ENCODE peak calls at places on chromosomes 6 and 20, in eight cellular contexts. N is upper lobe of left lung, S is Peyer's patch, K is HCT116, U is body of pancreas, V is astrocyte, E is suprapubic skin, F is stomach. Y is an unnamed sample. For H3K4me1, the result is how much of the 10 kb centered on the place peaks cover.

GRCh38 chr6:156167289-156168076 is 609.7 kb upstream of the ARID1B start:
- DNase-seq in N (no peak), S (no peak), K (no peak), U (no peak), V (no peak), E (no peak), F (no peak), Y (no peak)

GRCh38 chr20:3802524-3803239 is 6.6 kb downstream of the CDC25B start:
- DNase-seq in N (peak), S (no peak), K (no peak), U (no peak), V (no peak), E (no peak), F (no peak), Y (no peak)

GRCh38 chr20:25178563-25179438 is 16.7 kb upstream of the ENTPD6 start:
- DNase-seq in N (no peak), S (no peak), K (peak), U (peak), V (peak), E (no peak), F (peak), Y (no peak)

GRCh38 chr6:5190467-5190866 is 70.3 kb downstream of the LYRM4 start:
- DNase-seq in N (no peak), S (no peak), K (no peak), U (no peak), V (peak), E (no peak), F (no peak), Y (no peak)

GRCh38 chr6:76682842-76683241 is 610.4 kb upstream of the IMPG1 start:
- DNase-seq in N (no peak), S (no peak), K (peak), U (no peak), V (no peak), E (no peak), F (no peak), Y (no peak)

GRCh38 chr6:119241124-119241491 is 108.5 kb downstream of the MAN1A1 start:
- DNase-seq in N (no peak), S (no peak), K (no peak), U (no peak), V (peak), E (no peak), F (no peak), Y (peak)

GRCh38 chr6:130355572-130355971 is 10.2 kb upstream of the TMEM200A start:
- DNase-seq in N (no peak), S (no peak), K (no peak), U (no peak), V (no peak), E (no peak), F (no peak), Y (no peak)

GRCh38 chr6:157099912-157100593 is 223.3 kb downstream of the TMEM242 start:
- DNase-seq in N (no peak), S (no peak), K (no peak), U (no peak), V (no peak), E (no peak), F (no peak), Y (no peak)

GRCh38 chr6:4567141-4567540 is 209.1 kb upstream of the CDYL start:
- DNase-seq in N (no peak), S (no peak), K (no peak), U (no peak), V (peak), E (no peak), F (no peak), Y (no peak)

GRCh38 chr6:56668158-56668557 is 25.5 kb upstream of the DST start:
- DNase-seq in N (no peak), S (no peak), K (no peak), U (no peak), V (no peak), E (no peak), F (no peak), Y (no peak)

GRCh38 chr6:146595981-146596731 is 2.6 kb upstream of the ADGB start:
- DNase-seq in N (no peak), S (no peak), K (no peak), U (no peak), V (peak), E (no peak), F (no peak), Y (no peak)

GRCh38 chr6:143215363-143215762 is 154.7 kb downstream of the AIG1 start:
- DNase-seq in N (no peak), S (no peak), K (no peak), U (no peak), V (no peak), E (no peak), F (no peak), Y (no peak)

GRCh38 chr20:64121586-64121985 is 14.2 kb upstream of the NPBWR2 start:
- DNase-seq in N (peak), S (no peak), K (no peak), U (peak), V (no peak), E (peak), F (no peak), Y (peak)

GRCh38 chr6:157268396-157268795 is 54.9 kb downstream of the TMEM242 start:
- DNase-seq in N (no peak), S (peak), K (no peak), U (no peak), V (no peak), E (peak), F (no peak), Y (no peak)

GRCh38 chr20:47741669-47742345 is 43.5 kb downstream of the SULF2 start:
- DNase-seq in N (no peak), S (no peak), K (no peak), U (no peak), V (no peak), E (no peak), F (no peak), Y (no peak)

GRCh38 chr6:54778731-54779130 is 67.8 kb upstream of the FAM83B start:
- DNase-seq in N (no peak), S (no peak), K (no peak), U (no peak), V (no peak), E (no peak), F (no peak), Y (no peak)

GRCh38 chr20:58714340-58714922 is 21.8 kb downstream of the NPEPL1 start:
- DNase-seq in N (no peak), S (peak), K (no peak), U (no peak), V (no peak), E (no peak), F (no peak), Y (peak)

GRCh38 chr20:31841928-31842327 is 3.5 kb downstream of the FOXS1 start:
- DNase-seq in N (no peak), S (no peak), K (no peak), U (peak), V (peak), E (no peak), F (no peak), Y (peak)

GRCh38 chr20:31843881-31844280 is 1.5 kb downstream of the FOXS1 start:
- DNase-seq in N (no peak), S (no peak), K (no peak), U (no peak), V (no peak), E (no peak), F (no peak), Y (no peak)

GRCh38 chr20:31843288-31843687 is 2.1 kb downstream of the FOXS1 start:
- DNase-seq in N (no peak), S (no peak), K (no peak), U (no peak), V (no peak), E (no peak), F (no peak), Y (no peak)

GRCh38 chr20:31840906-31841816 is 4.2 kb downstream of the FOXS1 start:
- DNase-seq in N (no peak), S (no peak), K (no peak), U (no peak), V (no peak), E (no peak), F (no peak), Y (no peak)

DNA sequence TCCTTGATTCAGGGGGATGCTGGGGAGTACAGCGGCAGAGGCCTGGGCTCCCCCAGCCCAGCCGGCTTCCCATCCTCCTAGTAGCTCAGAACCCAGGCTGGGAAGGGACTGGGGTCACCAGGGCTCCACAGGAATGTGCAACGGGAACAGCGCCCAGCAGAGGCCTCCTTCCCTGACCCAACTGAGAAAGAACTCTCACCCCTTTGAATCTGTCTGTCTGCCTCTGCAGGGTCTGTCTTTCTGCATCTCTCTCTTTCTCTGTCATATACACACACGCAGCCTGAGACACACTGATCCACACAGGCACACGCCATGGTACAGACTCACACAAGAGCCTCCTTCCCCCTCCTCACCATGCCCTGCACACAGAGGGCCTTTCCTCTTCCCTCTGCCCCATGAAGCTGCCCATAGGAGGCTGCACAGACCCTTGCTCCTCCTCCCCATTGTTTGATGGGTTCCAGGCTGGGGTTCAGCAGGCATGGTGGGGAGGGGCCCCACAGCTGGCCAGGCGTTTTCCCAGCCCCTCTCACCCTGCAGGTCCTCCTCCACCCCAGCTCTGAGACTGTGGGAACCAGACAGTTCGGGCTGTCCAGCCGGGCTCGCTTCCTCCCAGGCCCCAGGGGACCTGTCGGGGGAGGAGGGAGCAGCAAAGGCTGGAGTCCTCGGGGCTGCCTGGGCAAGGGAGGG is 2.8 kb downstream of the FOXS1 start:
- DNase-seq in N (peak), S (no peak), K (no peak), U (no peak), V (peak), E (no peak), F (no peak), Y (peak)
- H3K4me1 ChIP-seq in N (under half), S (under half), K (under half), U (under half), V (half or more), E (under half), F (under half), Y (under half)

GRCh38 chr6:137802408-137803182 is 64.5 kb upstream of the TNFAIP3 start:
- DNase-seq in N (no peak), S (no peak), K (no peak), U (no peak), V (no peak), E (no peak), F (no peak), Y (no peak)

GRCh38 chr6:137805622-137806021 is 61.4 kb upstream of the TNFAIP3 start:
- DNase-seq in N (no peak), S (no peak), K (no peak), U (peak), V (no peak), E (no peak), F (no peak), Y (no peak)

GRCh38 chr6:137806914-137807682 is 60.0 kb upstream of the TNFAIP3 start:
- DNase-seq in N (no peak), S (no peak), K (no peak), U (no peak), V (no peak), E (no peak), F (no peak), Y (no peak)

GRCh38 chr6:137801352-137802088 is 65.5 kb upstream of the TNFAIP3 start:
- DNase-seq in N (no peak), S (peak), K (no peak), U (no peak), V (no peak), E (no peak), F (no peak), Y (no peak)

GRCh38 chr6:137804647-137805046 is 62.4 kb upstream of the TNFAIP3 start:
- DNase-seq in N (no peak), S (no peak), K (no peak), U (no peak), V (peak), E (no peak), F (no peak), Y (no peak)
- H3K27ac ChIP-seq in N (peak), S (peak), K (no peak), U (no peak), V (no peak), E (peak), F (peak), Y (peak)

GRCh38 chr20:39871013-39871412 is 818.0 kb downstream of the MAFB start:
- DNase-seq in N (no peak), S (no peak), K (no peak), U (no peak), V (no peak), E (no peak), F (no peak), Y (no peak)

GRCh38 chr20:39875493-39876110 is 813.4 kb downstream of the MAFB start:
- DNase-seq in N (no peak), S (no peak), K (no peak), U (no peak), V (no peak), E (no peak), F (no peak), Y (no peak)

GRCh38 chr20:39876974-39877615 is 811.9 kb downstream of the MAFB start:
- DNase-seq in N (peak), S (no peak), K (no peak), U (peak), V (peak), E (no peak), F (no peak), Y (no peak)

GRCh38 chr20:39873286-39873685 is 815.8 kb downstream of the MAFB start:
- DNase-seq in N (no peak), S (no peak), K (no peak), U (no peak), V (no peak), E (no peak), F (no peak), Y (no peak)

GRCh38 chr20:39874049-39874893 is 814.8 kb downstream of the MAFB start:
- DNase-seq in N (no peak), S (peak), K (peak), U (peak), V (peak), E (peak), F (peak), Y (peak)
- TF ChIP-seq CTCF in N (peak), S (peak), K (peak), U (peak), V (peak), E (peak), F (no peak), Y (peak)

GRCh38 chr6:89369009-89369408 is 16.5 kb upstream of the UBE2J1 start:
- DNase-seq in N (no peak), S (no peak), K (no peak), U (peak), V (peak), E (no peak), F (peak), Y (peak)
- H3K4me1 ChIP-seq in N (under half), S (under half), K (under half), U (under half), V (under half), E (under half), F (under half), Y (under half)

GRCh38 chr6:133891814-133892443 is 3.0 kb downstream of the TCF21 start:
- DNase-seq in N (peak), S (no peak), K (no peak), U (no peak), V (no peak), E (no peak), F (no peak), Y (no peak)

GRCh38 chr6:133890941-133891813 is 2.3 kb downstream of the TCF21 start:
- DNase-seq in N (peak), S (peak), K (no peak), U (peak), V (no peak), E (no peak), F (peak), Y (peak)

GRCh38 chr6:133889557-133890301 is 816 bp downstream of the TCF21 start:
- DNase-seq in N (peak), S (peak), K (no peak), U (no peak), V (no peak), E (no peak), F (no peak), Y (peak)

GRCh38 chr6:133887478-133887877 is 1.4 kb upstream of the TCF21 start:
- DNase-seq in N (no peak), S (no peak), K (no peak), U (no peak), V (no peak), E (no peak), F (no peak), Y (no peak)

DNA sequence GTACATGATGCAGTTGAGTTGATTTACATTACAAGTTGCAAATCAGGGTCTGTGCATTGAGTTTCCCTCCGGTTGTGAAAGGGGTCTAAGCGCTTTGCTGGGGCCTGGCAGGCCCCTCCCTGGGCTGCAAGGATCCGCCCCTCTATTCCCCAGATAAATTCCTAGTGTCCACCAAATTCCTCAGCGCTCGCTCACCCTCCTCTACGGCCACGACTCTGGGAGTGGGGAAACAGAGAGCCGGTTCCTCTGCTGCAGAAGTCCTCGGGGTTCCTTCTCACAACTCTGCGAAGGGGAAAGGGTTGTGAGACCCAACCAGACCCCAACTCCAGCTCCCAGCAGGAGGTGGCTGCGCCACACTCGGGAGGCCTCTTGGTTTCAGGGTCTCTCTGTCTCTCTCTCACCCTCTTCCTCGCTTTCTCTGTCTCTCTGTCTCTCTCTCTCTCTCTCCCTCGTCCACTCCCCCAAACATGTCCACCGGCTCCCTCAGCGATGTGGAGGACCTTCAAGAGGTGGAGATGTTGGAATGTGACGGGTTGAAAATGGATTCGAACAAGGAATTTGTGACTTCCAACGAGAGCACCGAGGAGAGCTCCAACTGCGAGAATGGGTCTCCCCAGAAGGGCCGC is at the start of gene TCF21:
- DNase-seq in N (no peak), S (peak), K (no peak), U (peak), V (peak), E (no peak), F (peak), Y (peak)
- H3K27ac ChIP-seq in N (peak), S (peak), K (peak), U (peak), V (no peak), E (no peak), F (peak), Y (peak)

DNA sequence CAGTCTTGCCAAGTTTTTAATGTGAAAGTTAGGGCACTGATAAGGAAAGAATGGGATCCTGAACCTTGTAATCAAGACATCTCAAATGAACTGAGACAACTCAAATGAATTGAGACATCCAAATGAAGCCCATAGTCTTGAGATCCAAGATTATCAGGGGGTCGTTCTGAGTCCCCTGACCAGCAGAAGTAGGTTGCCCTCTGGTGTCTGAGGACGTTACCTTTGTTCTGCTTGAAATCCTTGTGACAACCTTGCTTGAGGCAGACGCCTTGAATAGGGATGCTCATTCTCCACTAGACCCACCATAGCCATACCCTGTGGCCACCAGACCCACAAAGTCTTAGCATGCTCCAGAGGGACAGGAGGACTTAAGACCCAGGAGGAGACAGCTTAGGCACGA is 37.7 kb downstream of the ZBTB9 start:
- DNase-seq in N (no peak), S (no peak), K (no peak), U (no peak), V (no peak), E (no peak), F (no peak), Y (no peak)
- TF ChIP-seq CTCF in N (no peak), S (no peak), K (no peak), U (no peak), V (no peak), E (no peak), F (no peak), Y (no peak)